ENCODE peak calls at places on chromosomes 3 and 15, in seven cellular contexts. I is keratinocyte, G is HCT116, U is astrocyte, W is K562, O is H9, B is mesenchymal stem cell. V is an unnamed sample.

GRCh38 chr3:19702416-19703078 is 231.5 kb downstream of the EFHB start:
- DNase-seq in U (no peak), O (no peak), G (no peak), B (no peak), W (peak; percentile 7), I (no peak), V (no peak)

GRCh38 chr3:50587806-50588758 is 18.8 kb downstream of the HEMK1 start:
- DNase-seq in U (no peak), G (no peak), W (no peak), O (no peak), I (no peak), B (no peak), V (no peak)

GRCh38 chr15:77753238-77753873 is 120.6 kb upstream of the LINGO1 start:
- DNase-seq in I (no peak), U (no peak), W (peak; percentile 61), O (peak; percentile 70), B (peak; percentile 34), G (no peak), V (peak; percentile 17)

GRCh38 chr15:75927601-75928000 is 23.9 kb downstream of the FBXO22 start:
- DNase-seq in I (no peak), G (no peak), U (peak; percentile 72), O (no peak), W (no peak), B (no peak), V (peak; percentile 70)

GRCh38 chr3:183315739-183316138 is 62.7 kb downstream of the B3GNT5 start:
- DNase-seq in O (no peak), I (no peak), W (no peak), U (no peak), G (no peak), B (no peak), V (no peak)

GRCh38 chr3:165211749-165212148 is 15.6 kb upstream of the SLITRK3 start:
- DNase-seq in I (no peak), B (no peak), G (no peak), O (no peak), U (no peak), W (no peak), V (no peak)

GRCh38 chr15:68909601-68910000 is 20.7 kb upstream of the SPESP1 start:
- DNase-seq in O (no peak), G (no peak), I (no peak), B (no peak), U (no peak), W (no peak), V (no peak)

GRCh38 chr3:52453496-52454234 is at the start of gene TNNC1:
- DNase-seq in O (peak; percentile 75), B (no peak), U (no peak), W (peak; percentile 6), G (no peak), I (no peak), V (no peak)

GRCh38 chr3:9951598-9951961 is 628 bp downstream of the PRRT3 start:
- DNase-seq in O (no peak), W (no peak), G (no peak), I (no peak), B (no peak), U (no peak), V (no peak)
- H3K9ac ChIP-seq in O (no peak overlapping the region), W (peak overlapping the region; percentile 86), G (no peak overlapping the region), I (no peak overlapping the region), B (peak overlapping the region; percentile 77), U (peak overlapping the region; percentile 56), V (no peak overlapping the region)

GRCh38 chr3:46764206-46764605 is 46.5 kb upstream of the PRSS50 start:
- DNase-seq in O (no peak), G (no peak), W (no peak), U (no peak), B (no peak), I (no peak), V (no peak)

GRCh38 chr3:46755646-46756045 is 38.0 kb upstream of the PRSS50 start:
- DNase-seq in B (no peak), O (no peak), I (no peak), G (no peak), U (no peak), W (no peak), V (no peak)

GRCh38 chr3:46756642-46757041 is 39.0 kb upstream of the PRSS50 start:
- DNase-seq in U (no peak), B (no peak), G (no peak), O (no peak), I (no peak), W (peak; percentile 33), V (no peak)

GRCh38 chr3:46763178-46763577 is 45.5 kb upstream of the PRSS50 start:
- DNase-seq in W (no peak), U (no peak), G (no peak), I (no peak), B (no peak), O (no peak), V (no peak)

DNA sequence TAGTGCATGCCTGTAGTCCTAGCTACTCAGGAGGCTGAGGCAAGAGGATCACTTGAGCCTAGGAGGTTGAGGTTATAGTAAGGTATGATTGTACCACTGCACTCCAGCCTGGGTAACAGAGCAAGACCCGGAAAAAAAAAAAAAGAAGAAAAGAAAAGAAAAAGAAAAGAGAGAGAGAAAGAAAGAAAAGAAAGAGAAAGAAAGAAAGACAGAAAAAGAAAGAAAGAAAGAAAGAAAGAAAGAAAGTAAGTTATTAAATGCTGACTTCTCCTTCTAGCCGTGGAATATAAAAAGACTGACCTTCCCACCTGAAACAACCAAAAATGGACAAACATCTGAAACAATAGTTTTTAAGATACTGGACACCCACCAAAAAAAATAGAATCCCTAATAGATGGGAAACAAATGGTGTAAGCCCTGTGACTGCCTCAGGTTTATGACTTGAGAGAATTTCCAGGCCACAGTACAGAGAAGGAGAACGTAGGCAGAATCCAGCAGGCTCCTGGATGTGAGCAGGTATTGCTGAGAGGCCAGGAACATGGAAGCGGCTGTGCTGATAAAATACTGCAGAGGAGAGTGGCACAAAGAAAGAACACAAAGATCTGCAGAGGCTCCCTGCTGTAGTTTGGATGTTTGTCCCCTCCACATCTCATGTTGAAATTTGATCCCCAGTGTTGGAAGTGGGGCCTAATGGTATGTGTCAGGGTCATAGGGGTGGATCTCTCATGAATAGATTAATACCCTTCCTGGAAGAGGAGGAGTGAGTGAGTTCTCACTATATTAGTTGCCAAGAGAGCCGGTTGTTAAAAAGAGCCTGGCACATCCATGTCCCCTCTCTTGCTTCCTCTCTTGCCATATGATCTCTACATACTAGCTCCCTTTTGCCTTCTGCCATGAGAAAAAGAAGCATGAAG is 41.8 kb upstream of the PRSS50 start:
- DNase-seq in U (no peak), O (no peak), I (no peak), W (no peak), G (no peak), B (no peak), V (no peak)
- H2AFZ ChIP-seq in U (no peak overlapping the region), O (no peak overlapping the region), I (no peak overlapping the region), W (no peak overlapping the region), G (no peak overlapping the region), B (no peak overlapping the region), V (no peak overlapping the region)

GRCh38 chr3:71425491-71426071 is 157.9 kb downstream of the FOXP1 start:
- DNase-seq in O (no peak), G (no peak), U (peak; percentile 100), I (no peak), B (no peak), W (no peak), V (peak; percentile 100)

GRCh38 chr3:71421475-71421819 is 162.1 kb downstream of the FOXP1 start:
- DNase-seq in O (no peak), W (no peak), G (no peak), U (no peak), B (no peak), I (no peak), V (no peak)

GRCh38 chr3:71419369-71419768 is 164.2 kb downstream of the FOXP1 start:
- DNase-seq in B (no peak), O (no peak), I (no peak), G (no peak), W (no peak), U (no peak), V (no peak)

GRCh38 chr3:71423151-71423906 is 160.2 kb downstream of the FOXP1 start:
- DNase-seq in I (peak; percentile 98), W (peak; percentile 83), U (peak; percentile 51), B (no peak), O (no peak), G (no peak), V (peak; percentile 37)

DNA sequence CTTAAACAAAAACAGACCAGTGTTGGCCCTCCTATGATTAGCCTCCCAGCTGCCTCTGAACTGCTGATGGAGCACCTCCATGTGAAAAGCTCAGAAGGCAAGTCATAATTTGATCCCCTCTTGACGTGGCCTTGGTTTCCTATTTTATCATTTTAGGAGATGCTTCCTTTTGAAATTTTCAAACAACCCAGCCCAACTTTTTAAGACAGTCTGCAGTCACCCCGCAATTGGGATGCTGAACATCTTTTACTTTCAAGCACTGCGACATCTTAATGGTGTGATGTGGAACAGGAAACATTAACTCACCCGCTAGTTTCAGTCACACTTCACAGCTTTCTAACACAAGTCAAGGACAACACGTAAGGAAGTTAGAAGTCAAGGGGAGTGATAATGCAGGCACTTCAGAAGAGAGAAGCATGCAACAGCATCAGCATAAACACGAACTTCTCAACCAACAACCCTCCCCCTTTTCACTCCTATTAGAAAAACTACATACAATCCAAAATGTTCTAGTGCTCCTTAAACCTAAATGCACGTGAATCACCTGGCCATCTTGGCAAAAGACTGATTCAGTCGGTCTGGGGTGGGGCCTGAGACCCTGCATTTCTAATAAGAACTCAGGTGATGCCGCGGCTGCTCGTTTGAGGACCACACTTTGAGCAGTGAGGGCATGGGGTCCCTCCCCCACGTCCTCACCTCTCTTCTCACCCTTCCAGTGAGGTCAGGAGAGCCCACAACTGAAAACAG is 161.5 kb downstream of the FOXP1 start:
- DNase-seq in G (no peak), B (no peak), O (no peak), W (no peak), I (no peak), U (no peak), V (no peak)
- H3K27ac ChIP-seq in G (no peak overlapping the region), B (no peak overlapping the region), O (no peak overlapping the region), W (no peak overlapping the region), I (no peak overlapping the region), U (no peak overlapping the region), V (no peak overlapping the region)

GRCh38 chr3:196634851-196635250 is 4.6 kb upstream of the NRROS start:
- DNase-seq in B (no peak), O (no peak), U (no peak), I (no peak), G (no peak), W (no peak), V (no peak)

GRCh38 chr3:196632033-196632751 is 7.3 kb upstream of the NRROS start:
- DNase-seq in O (peak; percentile 93), G (peak; percentile 56), W (peak; percentile 97), B (peak; percentile 79), U (peak; percentile 52), I (no peak), V (peak; percentile 72)

GRCh38 chr3:196634224-196634623 is 5.3 kb upstream of the NRROS start:
- DNase-seq in O (no peak), I (no peak), U (no peak), W (no peak), B (no peak), G (no peak), V (no peak)

GRCh38 chr3:196631655-196632032 is 7.8 kb upstream of the NRROS start:
- DNase-seq in G (no peak), B (no peak), I (no peak), U (no peak), W (peak; percentile 58), O (no peak), V (no peak)

DNA sequence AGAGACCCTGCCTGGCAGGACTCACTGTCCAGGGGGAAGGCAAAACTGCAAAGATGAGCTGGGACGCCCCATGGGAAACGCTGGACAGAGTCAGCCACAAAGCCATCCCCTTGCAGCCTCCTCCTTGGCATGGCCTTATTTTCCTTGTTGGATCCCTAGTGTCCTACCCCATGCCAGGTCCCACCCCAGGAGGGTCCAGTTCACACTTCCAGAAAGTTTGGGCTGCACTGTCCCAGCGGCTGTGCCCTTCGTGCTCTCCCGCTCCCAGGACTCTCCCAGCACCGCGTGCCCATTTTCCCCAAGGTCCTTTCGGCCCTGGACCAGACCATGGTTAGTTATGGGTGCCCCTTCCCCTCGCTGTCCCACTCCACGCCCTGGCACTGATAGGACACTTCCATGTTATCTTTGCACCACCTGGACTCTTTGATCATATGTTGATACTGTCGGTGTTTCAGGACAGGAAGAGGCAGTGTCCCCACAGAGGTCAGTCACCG is 5.8 kb upstream of the NRROS start:
- DNase-seq in O (no peak), B (no peak), G (no peak), I (no peak), W (peak; percentile 52), U (no peak), V (no peak)
- H3K9ac ChIP-seq in O (no peak overlapping the region), B (no peak overlapping the region), G (no peak overlapping the region), I (no peak overlapping the region), W (peak overlapping the region; percentile 84), U (no peak overlapping the region), V (no peak overlapping the region)